ENCODE peak calls at places on chromosomes 4 and X, in seven cellular contexts. One of them, this sample, is unnamed.

GRCh38 chr4:147789596-147789995 is 57.7 kb downstream of the ARHGAP10 start:
- DNase-seq in tibial nerve: no peak
- DNase-seq in breast epithelium: no peak
- DNase-seq in K562: no peak
- DNase-seq in A549: no peak
- DNase-seq in body of pancreas: no peak
- DNase-seq in stomach: no peak
- DNase-seq in this sample: no peak

GRCh38 chr4:182427530-182427929 is 184.3 kb downstream of the TENM3 start:
- DNase-seq in tibial nerve: no peak
- DNase-seq in breast epithelium: no peak
- DNase-seq in K562: no peak
- DNase-seq in A549: no peak
- DNase-seq in body of pancreas: no peak
- DNase-seq in stomach: no peak
- DNase-seq in this sample: no peak

GRCh38 chrX:5775985-5776384 is 452.7 kb downstream of the NLGN4X start:
- DNase-seq in tibial nerve: no peak
- DNase-seq in breast epithelium: no peak
- DNase-seq in K562: no peak
- DNase-seq in A549: no peak
- DNase-seq in body of pancreas: peak; percentile 2
- DNase-seq in stomach: no peak
- DNase-seq in this sample: no peak

GRCh38 chrX:98331407-98331806 is 1447.7 kb downstream of the RPA4 start:
- DNase-seq in tibial nerve: no peak
- DNase-seq in breast epithelium: no peak
- DNase-seq in K562: no peak
- DNase-seq in A549: no peak
- DNase-seq in body of pancreas: no peak
- DNase-seq in stomach: no peak
- DNase-seq in this sample: no peak

GRCh38 chrX:131288738-131289511 is at the start of gene IGSF1:
- DNase-seq in tibial nerve: peak; percentile 12
- DNase-seq in breast epithelium: no peak
- DNase-seq in K562: peak; percentile 48
- DNase-seq in A549: no peak
- DNase-seq in body of pancreas: peak; percentile 53
- DNase-seq in stomach: no peak
- DNase-seq in this sample: no peak

GRCh38 chr4:71932941-71933340 is 98.9 kb upstream of the NPFFR2 start:
- DNase-seq in tibial nerve: no peak
- DNase-seq in breast epithelium: no peak
- DNase-seq in K562: no peak
- DNase-seq in A549: no peak
- DNase-seq in body of pancreas: no peak
- DNase-seq in stomach: no peak
- DNase-seq in this sample: no peak

GRCh38 chrX:118552501-118552900 is 56.9 kb downstream of the DOCK11 start:
- DNase-seq in tibial nerve: no peak
- DNase-seq in breast epithelium: no peak
- DNase-seq in K562: no peak
- DNase-seq in A549: peak; percentile 10
- DNase-seq in body of pancreas: peak; percentile 36
- DNase-seq in stomach: no peak
- DNase-seq in this sample: peak; percentile 5

GRCh38 chr4:150997141-150997540 is 17.9 kb downstream of the LRBA start:
- DNase-seq in tibial nerve: no peak
- DNase-seq in breast epithelium: no peak
- DNase-seq in K562: no peak
- DNase-seq in A549: no peak
- DNase-seq in body of pancreas: no peak
- DNase-seq in stomach: no peak
- DNase-seq in this sample: no peak

GRCh38 chr4:4247711-4248035 is 350 bp downstream of the TMEM128 start:
- DNase-seq in tibial nerve: no peak
- DNase-seq in breast epithelium: no peak
- DNase-seq in K562: no peak
- DNase-seq in A549: no peak
- DNase-seq in body of pancreas: no peak
- DNase-seq in stomach: no peak
- DNase-seq in this sample: no peak

GRCh38 chrX:85611926-85612325 is 232.5 kb upstream of the POF1B start:
- DNase-seq in tibial nerve: no peak
- DNase-seq in breast epithelium: no peak
- DNase-seq in K562: no peak
- DNase-seq in A549: peak; percentile 2
- DNase-seq in body of pancreas: no peak
- DNase-seq in stomach: no peak
- DNase-seq in this sample: no peak

GRCh38 chr4:79882806-79883205 is 190.2 kb downstream of the ANTXR2 start:
- DNase-seq in tibial nerve: no peak
- DNase-seq in breast epithelium: no peak
- DNase-seq in K562: no peak
- DNase-seq in A549: no peak
- DNase-seq in body of pancreas: no peak
- DNase-seq in stomach: no peak
- DNase-seq in this sample: no peak

GRCh38 chr4:104393649-104394048 is 101.0 kb downstream of the CXXC4 start:
- DNase-seq in tibial nerve: no peak
- DNase-seq in breast epithelium: no peak
- DNase-seq in K562: no peak
- DNase-seq in A549: no peak
- DNase-seq in body of pancreas: no peak
- DNase-seq in stomach: no peak
- DNase-seq in this sample: no peak

GRCh38 chr4:27861381-27861787 is 1000.7 kb downstream of the STIM2 start:
- DNase-seq in tibial nerve: no peak
- DNase-seq in breast epithelium: no peak
- DNase-seq in K562: no peak
- DNase-seq in A549: no peak
- DNase-seq in body of pancreas: peak; percentile 32
- DNase-seq in stomach: peak; percentile 48
- DNase-seq in this sample: no peak

GRCh38 chr4:144355809-144356757 is 215.6 kb upstream of the GYPA start:
- DNase-seq in tibial nerve: peak; percentile 13
- DNase-seq in breast epithelium: no peak
- DNase-seq in K562: no peak
- DNase-seq in A549: peak; percentile 12
- DNase-seq in body of pancreas: peak; percentile 29
- DNase-seq in stomach: no peak
- DNase-seq in this sample: no peak

GRCh38 chrX:105821471-105822081 is 763 bp upstream of the NRK start:
- DNase-seq in tibial nerve: no peak
- DNase-seq in breast epithelium: no peak
- DNase-seq in K562: no peak
- DNase-seq in A549: no peak
- DNase-seq in body of pancreas: peak; percentile 11
- DNase-seq in stomach: no peak
- DNase-seq in this sample: no peak

GRCh38 chrX:101097546-101098453 is at the start of gene CENPI:
- DNase-seq in tibial nerve: peak; percentile 81
- DNase-seq in breast epithelium: peak; percentile 91
- DNase-seq in K562: peak; percentile 99
- DNase-seq in A549: peak; percentile 95
- DNase-seq in body of pancreas: peak; percentile 94
- DNase-seq in stomach: peak; percentile 93
- DNase-seq in this sample: peak; percentile 83
- TF ChIP-seq POLR2A in tibial nerve: peak; percentile 16
- TF ChIP-seq POLR2A in breast epithelium: no peak
- TF ChIP-seq POLR2A in K562: peak; percentile 74
- TF ChIP-seq POLR2A in A549: peak; percentile 7
- TF ChIP-seq POLR2A in body of pancreas: peak; percentile 38
- TF ChIP-seq POLR2A in stomach: no peak
- TF ChIP-seq POLR2A in this sample: peak; percentile 62

DNA sequence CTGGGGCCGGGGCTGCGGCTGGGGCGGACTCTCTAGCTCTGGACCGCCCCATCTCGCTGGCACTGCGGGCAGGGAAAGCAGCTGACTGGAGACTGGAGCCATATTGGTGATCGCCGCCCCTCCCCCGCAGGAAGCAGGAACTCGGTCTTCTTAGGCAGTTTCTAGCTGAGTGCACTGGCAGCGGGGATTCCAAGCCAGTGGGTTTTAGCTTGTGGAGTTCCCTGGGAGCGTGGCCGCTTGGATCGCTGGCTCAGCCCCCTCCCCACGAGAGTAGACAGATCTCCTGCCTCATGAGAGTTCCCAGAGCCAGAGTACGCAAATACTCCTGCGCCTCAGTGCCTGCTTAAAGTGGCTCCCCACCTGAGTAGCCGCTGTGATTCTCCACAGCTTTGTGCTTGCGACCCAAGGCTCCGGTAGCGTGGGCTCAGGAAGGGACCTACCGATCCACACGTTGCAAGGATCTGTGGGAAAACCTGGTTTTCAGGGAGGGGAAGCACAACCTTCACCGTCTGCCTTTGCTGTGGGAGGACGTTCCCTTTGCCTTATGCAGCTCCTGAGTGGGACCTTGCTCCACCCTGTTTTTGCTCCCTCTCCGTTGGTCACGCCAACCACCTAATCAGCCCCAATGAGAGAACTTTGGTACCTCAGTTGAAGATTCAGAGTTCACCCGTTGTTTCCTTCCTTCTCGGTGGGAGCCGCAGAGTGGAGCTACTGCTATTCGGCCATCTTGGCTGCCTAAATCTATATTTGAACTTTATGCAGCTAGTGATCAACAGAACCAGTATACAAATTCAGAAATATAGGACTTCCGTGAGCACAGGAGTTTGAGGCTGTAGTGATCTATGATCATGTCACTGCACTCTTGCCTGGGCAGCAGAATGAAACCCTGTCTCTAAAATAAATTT is 803.9 kb upstream of the PCDH10 start:
- DNase-seq in tibial nerve: no peak
- DNase-seq in breast epithelium: no peak
- DNase-seq in K562: peak; percentile 49
- DNase-seq in A549: no peak
- DNase-seq in body of pancreas: no peak
- DNase-seq in stomach: no peak
- DNase-seq in this sample: no peak
- TF ChIP-seq POLR2A in tibial nerve: no peak
- TF ChIP-seq POLR2A in breast epithelium: no peak
- TF ChIP-seq POLR2A in K562: peak; percentile 77
- TF ChIP-seq POLR2A in A549: no peak
- TF ChIP-seq POLR2A in body of pancreas: no peak
- TF ChIP-seq POLR2A in stomach: no peak
- TF ChIP-seq POLR2A in this sample: no peak

DNA sequence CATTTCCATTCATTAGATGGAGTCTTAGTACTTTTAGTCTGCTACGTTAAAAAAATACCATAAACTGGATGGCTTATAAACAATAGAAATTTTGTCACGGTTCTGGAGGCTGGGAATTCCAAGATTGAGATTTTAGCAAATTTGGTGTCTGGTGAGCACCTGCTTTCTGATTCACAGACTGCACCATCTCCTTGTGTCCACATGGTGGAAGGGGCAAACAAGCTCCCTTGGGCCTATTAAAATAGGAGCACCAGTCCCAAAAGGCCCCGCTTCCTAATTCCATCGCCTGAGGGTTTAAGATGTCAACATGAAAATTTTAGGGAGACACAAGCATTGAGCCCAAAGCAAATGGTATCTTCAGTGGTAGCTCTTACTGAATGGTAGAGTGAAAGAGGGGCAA is 120.5 kb upstream of the MAP9 start:
- DNase-seq in tibial nerve: no peak
- DNase-seq in breast epithelium: no peak
- DNase-seq in K562: no peak
- DNase-seq in A549: no peak
- DNase-seq in body of pancreas: no peak
- DNase-seq in stomach: no peak
- DNase-seq in this sample: no peak
- TF ChIP-seq POLR2A in tibial nerve: no peak
- TF ChIP-seq POLR2A in breast epithelium: no peak
- TF ChIP-seq POLR2A in K562: no peak
- TF ChIP-seq POLR2A in A549: no peak
- TF ChIP-seq POLR2A in body of pancreas: no peak
- TF ChIP-seq POLR2A in stomach: no peak
- TF ChIP-seq POLR2A in this sample: no peak

DNA sequence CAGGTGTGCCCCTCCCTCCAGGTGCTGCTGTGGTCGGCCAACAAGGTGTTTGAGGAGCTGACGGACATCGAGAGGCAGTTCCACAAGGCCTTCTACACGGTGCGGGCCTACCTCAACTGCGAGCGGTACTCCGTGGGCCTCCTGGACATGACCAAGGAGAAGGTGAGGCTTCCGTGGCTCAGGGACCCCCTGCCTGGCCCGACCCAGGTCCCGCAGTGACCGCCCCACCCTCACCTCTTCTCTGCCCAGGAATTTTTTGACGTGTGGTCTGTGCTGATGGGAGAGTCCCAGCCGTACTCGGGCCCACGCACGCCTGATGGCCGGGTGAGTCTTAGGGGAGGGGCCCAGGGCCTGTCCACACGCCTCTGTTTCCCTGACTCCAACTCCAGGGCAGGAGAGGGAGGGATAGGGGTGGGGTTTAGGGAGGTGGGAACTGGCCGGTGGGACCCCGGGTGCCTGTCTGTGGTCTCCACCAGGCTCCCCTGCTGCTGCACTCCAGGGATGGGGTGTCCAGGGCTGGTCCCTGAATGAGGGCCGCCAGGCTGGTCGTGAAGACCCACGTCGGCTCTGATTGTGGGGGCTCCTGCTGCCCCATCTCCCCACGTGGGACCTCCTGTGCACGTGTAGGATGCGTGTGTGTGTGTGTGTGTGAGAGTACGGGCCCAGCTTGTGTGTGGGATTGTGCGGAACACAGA is 20.1 kb downstream of the ATP5ME start:
- DNase-seq in tibial nerve: no peak
- DNase-seq in breast epithelium: no peak
- DNase-seq in K562: no peak
- DNase-seq in A549: no peak
- DNase-seq in body of pancreas: no peak
- DNase-seq in stomach: no peak
- DNase-seq in this sample: no peak
- TF ChIP-seq POLR2A in tibial nerve: no peak
- TF ChIP-seq POLR2A in breast epithelium: no peak
- TF ChIP-seq POLR2A in K562: no peak
- TF ChIP-seq POLR2A in A549: no peak
- TF ChIP-seq POLR2A in body of pancreas: no peak
- TF ChIP-seq POLR2A in stomach: no peak
- TF ChIP-seq POLR2A in this sample: no peak

DNA sequence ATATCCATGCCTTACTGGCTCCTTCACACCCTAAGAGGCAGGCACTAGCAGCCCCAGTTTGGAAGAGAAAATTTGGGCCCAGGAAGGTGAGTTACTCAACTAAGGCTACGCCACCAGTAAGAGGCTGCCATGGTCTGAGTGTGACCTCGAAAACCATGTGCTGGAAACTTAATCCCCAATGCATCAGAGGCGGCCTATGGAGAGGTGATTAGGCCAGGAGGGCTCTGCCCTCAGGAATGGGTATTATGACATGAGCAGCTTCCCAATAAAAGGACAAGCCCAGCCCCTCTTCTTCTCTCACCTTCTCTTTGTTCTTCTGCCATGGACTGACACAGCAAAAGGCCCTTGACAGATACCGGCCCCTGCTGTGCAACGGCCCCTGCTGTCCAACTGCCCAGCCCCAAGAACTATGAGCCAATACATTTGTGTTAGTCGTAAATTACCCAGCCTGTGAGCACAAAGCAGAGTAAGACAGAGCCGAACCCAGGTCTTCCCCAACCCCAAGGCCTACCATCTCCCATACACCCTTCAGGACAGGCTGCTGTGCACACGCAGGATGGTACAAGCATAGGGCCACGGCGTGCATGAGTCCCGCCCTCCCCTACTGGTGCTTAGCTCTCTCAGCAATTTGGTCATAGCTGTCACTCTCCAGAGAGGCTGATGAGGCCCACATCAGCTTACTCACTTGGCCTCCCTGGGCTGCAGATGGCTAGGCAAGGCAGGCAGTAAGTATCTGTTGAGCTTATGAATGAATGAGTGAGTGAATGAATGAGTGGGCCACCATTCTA is 14.2 kb downstream of the WDR1 start:
- DNase-seq in tibial nerve: no peak
- DNase-seq in breast epithelium: no peak
- DNase-seq in K562: no peak
- DNase-seq in A549: no peak
- DNase-seq in body of pancreas: no peak
- DNase-seq in stomach: no peak
- DNase-seq in this sample: peak; percentile 55
- TF ChIP-seq POLR2A in tibial nerve: no peak
- TF ChIP-seq POLR2A in breast epithelium: no peak
- TF ChIP-seq POLR2A in K562: no peak
- TF ChIP-seq POLR2A in A549: no peak
- TF ChIP-seq POLR2A in body of pancreas: no peak
- TF ChIP-seq POLR2A in stomach: no peak
- TF ChIP-seq POLR2A in this sample: no peak

This sample was measured in gastrocnemius medialis.